ENCODE peak calls at places on chromosomes 16 and 17, in ten cellular contexts. Y is brain microvascular endothelial cell, Z is skeletal muscle cell, N is iris pigment epithelial cell, M is ureter, A is foreskin melanocyte, W is glutamatergic neuron, R is hippocampal formation, S is DMS153, K is renal cortical epithelial cell. P is an unnamed sample.
A peak's percentile ranks its signal among the peaks of the same experiment; 100 is the strongest.

GRCh38 chr17:60106377-60107059 is 27.8 kb upstream of the HEATR6 start:
- DNase-seq in Y (peak; percentile 48), Z (no peak), N (peak; percentile 64), M (no peak), A (no peak), W (no peak), R (no peak), S (no peak), K (no peak), P (no peak)

GRCh38 chr16:29738514-29738913 is 7.3 kb downstream of the C16orf54 start:
- DNase-seq in Y (no peak), Z (no peak), N (no peak), M (no peak), A (no peak), W (no peak), R (no peak), S (no peak), K (no peak), P (no peak)

GRCh38 chr16:1428511-1428910 is 2.4 kb upstream of the PERCC1 start:
- DNase-seq in Y (no peak), Z (no peak), N (peak; percentile 10), M (no peak), A (no peak), W (no peak), R (no peak), S (no peak), K (no peak), P (no peak)

GRCh38 chr16:54940279-54940604 is 9.6 kb downstream of the IRX5 start:
- DNase-seq in Y (no peak), Z (no peak), N (no peak), M (no peak), A (no peak), W (no peak), R (no peak), S (no peak), K (no peak), P (no peak)

GRCh38 chr16:66898207-66898606 is 17.9 kb downstream of the PDP2 start:
- DNase-seq in Y (peak; percentile 30), Z (no peak), N (no peak), M (no peak), A (no peak), W (no peak), R (no peak), S (no peak), K (peak; percentile 83), P (no peak)

GRCh38 chr17:37490022-37490587 is 414 bp downstream of the DUSP14 start:
- DNase-seq in Y (peak; percentile 54), Z (no peak), N (peak; percentile 69), M (peak; percentile 64), A (peak; percentile 58), W (peak; percentile 91), R (no peak), S (peak; percentile 14), K (peak; percentile 31), P (peak; percentile 14)

GRCh38 chr17:40243756-40244155 is 24.7 kb downstream of the WIPF2 start:
- DNase-seq in Y (no peak), Z (no peak), N (no peak), M (no peak), A (no peak), W (no peak), R (no peak), S (no peak), K (no peak), P (no peak)

GRCh38 chr16:77767211-77767610 is 21.2 kb upstream of the VAT1L start:
- DNase-seq in Y (no peak), Z (no peak), N (peak; percentile 53), M (no peak), A (no peak), W (no peak), R (no peak), S (no peak), K (no peak), P (no peak)

GRCh38 chr16:84712801-84713775 is 13.3 kb downstream of the USP10 start:
- DNase-seq in Y (no peak), Z (no peak), N (no peak), M (no peak), A (no peak), W (no peak), R (no peak), S (no peak), K (no peak), P (no peak)